ENCODE peak calls at places on chromosomes 6 and 20, in seven cellular contexts. One of them, this sample, is unnamed.

GRCh38 chr6:143872211-143872610 is 7.9 kb downstream of the ZC2HC1B start:
- DNase-seq in RWPE1: no peak
- DNase-seq in HFF-Myc: no peak
- DNase-seq in mucosa of descending colon: no peak
- DNase-seq in astrocyte of the spinal cord: peak; percentile 10
- DNase-seq in bronchial epithelial cell: no peak
- DNase-seq in fibroblast of mammary gland: peak; percentile 15
- DNase-seq in this sample: no peak

GRCh38 chr20:4083103-4083864 is 67.9 kb upstream of the RNF24 start:
- DNase-seq in RWPE1: no peak
- DNase-seq in HFF-Myc: no peak
- DNase-seq in mucosa of descending colon: no peak
- DNase-seq in astrocyte of the spinal cord: no peak
- DNase-seq in bronchial epithelial cell: no peak
- DNase-seq in fibroblast of mammary gland: no peak
- DNase-seq in this sample: no peak

GRCh38 chr20:56249244-56249955 is 868 bp downstream of the MC3R start:
- DNase-seq in RWPE1: peak; percentile 59
- DNase-seq in HFF-Myc: no peak
- DNase-seq in mucosa of descending colon: no peak
- DNase-seq in astrocyte of the spinal cord: no peak
- DNase-seq in bronchial epithelial cell: no peak
- DNase-seq in fibroblast of mammary gland: peak; percentile 13
- DNase-seq in this sample: no peak

GRCh38 chr6:139627091-139627490 is 252.6 kb upstream of the CITED2 start:
- DNase-seq in RWPE1: no peak
- DNase-seq in HFF-Myc: no peak
- DNase-seq in mucosa of descending colon: no peak
- DNase-seq in astrocyte of the spinal cord: no peak
- DNase-seq in bronchial epithelial cell: no peak
- DNase-seq in fibroblast of mammary gland: no peak
- DNase-seq in this sample: no peak

GRCh38 chr6:36323062-36323461 is 13.6 kb downstream of the BNIP5 start:
- DNase-seq in RWPE1: no peak
- DNase-seq in HFF-Myc: no peak
- DNase-seq in mucosa of descending colon: no peak
- DNase-seq in astrocyte of the spinal cord: no peak
- DNase-seq in bronchial epithelial cell: no peak
- DNase-seq in fibroblast of mammary gland: no peak
- DNase-seq in this sample: no peak

GRCh38 chr20:63704749-63705117 is 3.0 kb downstream of the ARFRP1 start:
- DNase-seq in RWPE1: no peak
- DNase-seq in HFF-Myc: no peak
- DNase-seq in mucosa of descending colon: peak; percentile 47
- DNase-seq in astrocyte of the spinal cord: no peak
- DNase-seq in bronchial epithelial cell: no peak
- DNase-seq in fibroblast of mammary gland: no peak
- DNase-seq in this sample: no peak

GRCh38 chr6:169101036-169101805 is 152.4 kb downstream of the THBS2 start:
- DNase-seq in RWPE1: no peak
- DNase-seq in HFF-Myc: no peak
- DNase-seq in mucosa of descending colon: no peak
- DNase-seq in astrocyte of the spinal cord: peak; percentile 30
- DNase-seq in bronchial epithelial cell: no peak
- DNase-seq in fibroblast of mammary gland: peak; percentile 52
- DNase-seq in this sample: no peak

GRCh38 chr6:105510746-105511145 is 107.9 kb upstream of the PREP start:
- DNase-seq in RWPE1: no peak
- DNase-seq in HFF-Myc: no peak
- DNase-seq in mucosa of descending colon: no peak
- DNase-seq in astrocyte of the spinal cord: peak; percentile 38
- DNase-seq in bronchial epithelial cell: no peak
- DNase-seq in fibroblast of mammary gland: peak; percentile 68
- DNase-seq in this sample: no peak

GRCh38 chr6:106799008-106799952 is 169.9 kb downstream of the QRSL1 start:
- DNase-seq in RWPE1: peak; percentile 23
- DNase-seq in HFF-Myc: no peak
- DNase-seq in mucosa of descending colon: no peak
- DNase-seq in astrocyte of the spinal cord: peak; percentile 71
- DNase-seq in bronchial epithelial cell: peak; percentile 85
- DNase-seq in fibroblast of mammary gland: peak; percentile 3
- DNase-seq in this sample: no peak

GRCh38 chr20:58656825-58657224 is 5.7 kb downstream of the STX16 start:
- DNase-seq in RWPE1: no peak
- DNase-seq in HFF-Myc: no peak
- DNase-seq in mucosa of descending colon: no peak
- DNase-seq in astrocyte of the spinal cord: no peak
- DNase-seq in bronchial epithelial cell: no peak
- DNase-seq in fibroblast of mammary gland: no peak
- DNase-seq in this sample: no peak

GRCh38 chr20:2801459-2801728 is 967 bp upstream of the CPXM1 start:
- DNase-seq in RWPE1: no peak
- DNase-seq in HFF-Myc: no peak
- DNase-seq in mucosa of descending colon: no peak
- DNase-seq in astrocyte of the spinal cord: no peak
- DNase-seq in bronchial epithelial cell: no peak
- DNase-seq in fibroblast of mammary gland: no peak
- DNase-seq in this sample: no peak

GRCh38 chr6:149221774-149222070 is 95.8 kb upstream of the TAB2 start:
- DNase-seq in RWPE1: no peak
- DNase-seq in HFF-Myc: no peak
- DNase-seq in mucosa of descending colon: no peak
- DNase-seq in astrocyte of the spinal cord: peak; percentile 61
- DNase-seq in bronchial epithelial cell: no peak
- DNase-seq in fibroblast of mammary gland: peak; percentile 23
- DNase-seq in this sample: no peak

GRCh38 chr6:139060332-139060731 is 31.8 kb downstream of the ABRACL start:
- DNase-seq in RWPE1: peak; percentile 12
- DNase-seq in HFF-Myc: peak; percentile 17
- DNase-seq in mucosa of descending colon: no peak
- DNase-seq in astrocyte of the spinal cord: peak; percentile 88
- DNase-seq in bronchial epithelial cell: peak; percentile 52
- DNase-seq in fibroblast of mammary gland: peak; percentile 96
- DNase-seq in this sample: no peak

GRCh38 chr20:55947701-55948100 is 57.6 kb downstream of the CBLN4 start:
- DNase-seq in RWPE1: peak; percentile 25
- DNase-seq in HFF-Myc: no peak
- DNase-seq in mucosa of descending colon: no peak
- DNase-seq in astrocyte of the spinal cord: no peak
- DNase-seq in bronchial epithelial cell: peak; percentile 66
- DNase-seq in fibroblast of mammary gland: no peak
- DNase-seq in this sample: no peak

GRCh38 chr6:165049362-165049761 is 260.0 kb downstream of the C6orf118 start:
- DNase-seq in RWPE1: peak; percentile 13
- DNase-seq in HFF-Myc: no peak
- DNase-seq in mucosa of descending colon: no peak
- DNase-seq in astrocyte of the spinal cord: no peak
- DNase-seq in bronchial epithelial cell: peak; percentile 3
- DNase-seq in fibroblast of mammary gland: peak; percentile 14
- DNase-seq in this sample: no peak
- TF ChIP-seq CTCF in RWPE1: no peak
- TF ChIP-seq CTCF in HFF-Myc: peak; percentile 49
- TF ChIP-seq CTCF in mucosa of descending colon: no peak
- TF ChIP-seq CTCF in astrocyte of the spinal cord: peak; percentile 33
- TF ChIP-seq CTCF in bronchial epithelial cell: peak; percentile 40
- TF ChIP-seq CTCF in fibroblast of mammary gland: peak; percentile 42
- TF ChIP-seq CTCF in this sample: peak; percentile 8

DNA sequence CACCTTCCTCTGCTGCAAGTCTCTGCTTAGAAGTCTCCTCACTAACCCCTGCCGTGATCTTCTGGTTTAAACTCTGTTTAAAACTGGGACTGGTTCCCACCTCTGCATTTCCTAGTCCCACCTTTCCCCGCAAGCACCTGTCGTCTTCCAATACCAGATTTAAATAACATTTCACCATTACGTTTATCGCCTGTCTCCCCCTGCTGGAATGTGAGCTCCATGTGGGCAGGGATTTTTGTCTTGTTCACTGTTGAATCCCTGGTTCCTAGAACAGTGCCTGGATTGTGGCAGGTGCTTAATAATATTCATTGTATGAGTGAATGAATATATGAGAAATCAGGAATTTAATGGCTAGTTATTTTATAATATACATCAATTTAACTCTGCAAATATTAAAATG is 2.7 kb downstream of the GUCA1A start:
- DNase-seq in RWPE1: no peak
- DNase-seq in HFF-Myc: no peak
- DNase-seq in mucosa of descending colon: no peak
- DNase-seq in astrocyte of the spinal cord: no peak
- DNase-seq in bronchial epithelial cell: no peak
- DNase-seq in fibroblast of mammary gland: no peak
- DNase-seq in this sample: no peak
- TF ChIP-seq CTCF in RWPE1: no peak
- TF ChIP-seq CTCF in HFF-Myc: peak; percentile 25
- TF ChIP-seq CTCF in mucosa of descending colon: no peak
- TF ChIP-seq CTCF in astrocyte of the spinal cord: peak; percentile 44
- TF ChIP-seq CTCF in bronchial epithelial cell: no peak
- TF ChIP-seq CTCF in fibroblast of mammary gland: peak; percentile 36
- TF ChIP-seq CTCF in this sample: no peak

GRCh38 chr6:11264100-11264499 is 31.6 kb upstream of the NEDD9 start:
- DNase-seq in RWPE1: no peak
- DNase-seq in HFF-Myc: no peak
- DNase-seq in mucosa of descending colon: no peak
- DNase-seq in astrocyte of the spinal cord: no peak
- DNase-seq in bronchial epithelial cell: no peak
- DNase-seq in fibroblast of mammary gland: no peak
- DNase-seq in this sample: no peak
- TF ChIP-seq CTCF in RWPE1: no peak
- TF ChIP-seq CTCF in HFF-Myc: no peak
- TF ChIP-seq CTCF in mucosa of descending colon: no peak
- TF ChIP-seq CTCF in astrocyte of the spinal cord: no peak
- TF ChIP-seq CTCF in bronchial epithelial cell: no peak
- TF ChIP-seq CTCF in fibroblast of mammary gland: no peak
- TF ChIP-seq CTCF in this sample: no peak

DNA sequence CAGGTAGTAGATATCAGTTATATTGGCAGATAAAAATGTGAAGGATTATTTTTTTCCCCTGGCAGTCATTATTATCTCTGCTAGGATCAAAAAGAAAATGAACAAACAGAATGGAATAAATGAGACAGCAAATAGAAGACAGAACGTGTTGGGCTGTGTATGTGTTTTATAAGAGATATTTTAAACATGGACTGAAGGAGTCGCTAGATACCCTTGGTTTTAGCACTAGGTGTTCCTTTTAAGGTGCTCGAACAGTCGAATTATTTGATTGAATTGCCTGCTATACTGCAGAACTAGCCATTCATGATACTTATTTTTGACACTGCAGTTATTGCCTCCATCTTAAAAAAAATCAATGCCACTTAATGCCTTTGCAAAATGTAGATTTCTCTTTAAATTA is 3.7 kb downstream of the GRIK2 start:
- DNase-seq in RWPE1: no peak
- DNase-seq in HFF-Myc: no peak
- DNase-seq in mucosa of descending colon: no peak
- DNase-seq in astrocyte of the spinal cord: peak; percentile 35
- DNase-seq in bronchial epithelial cell: peak; percentile 35
- DNase-seq in fibroblast of mammary gland: peak; percentile 50
- DNase-seq in this sample: no peak
- TF ChIP-seq CTCF in RWPE1: no peak
- TF ChIP-seq CTCF in HFF-Myc: no peak
- TF ChIP-seq CTCF in mucosa of descending colon: no peak
- TF ChIP-seq CTCF in astrocyte of the spinal cord: no peak
- TF ChIP-seq CTCF in bronchial epithelial cell: peak; percentile 30
- TF ChIP-seq CTCF in fibroblast of mammary gland: peak; percentile 31
- TF ChIP-seq CTCF in this sample: no peak

DNA sequence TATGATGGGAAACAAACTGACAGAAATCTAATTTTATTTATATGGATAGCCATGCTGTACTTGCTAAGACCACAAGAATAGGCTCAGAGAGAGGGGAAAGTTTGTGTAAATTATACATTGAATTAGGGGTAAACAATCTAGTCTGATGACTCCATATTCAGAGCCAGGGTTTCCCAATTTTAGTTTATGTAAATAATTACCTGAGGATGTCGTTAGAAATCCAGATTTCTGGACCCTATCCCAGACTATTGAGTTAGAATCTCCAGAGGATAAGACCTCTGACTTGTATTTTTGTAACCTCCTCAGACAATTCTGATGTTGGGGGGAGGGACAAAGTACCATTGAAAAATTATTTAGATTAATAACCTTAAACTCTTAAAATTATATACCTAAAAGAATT is 18.3 kb downstream of the ACSS2 start:
- DNase-seq in RWPE1: no peak
- DNase-seq in HFF-Myc: no peak
- DNase-seq in mucosa of descending colon: no peak
- DNase-seq in astrocyte of the spinal cord: no peak
- DNase-seq in bronchial epithelial cell: no peak
- DNase-seq in fibroblast of mammary gland: peak; percentile 20
- DNase-seq in this sample: no peak
- TF ChIP-seq CTCF in RWPE1: no peak
- TF ChIP-seq CTCF in HFF-Myc: no peak
- TF ChIP-seq CTCF in mucosa of descending colon: no peak
- TF ChIP-seq CTCF in astrocyte of the spinal cord: no peak
- TF ChIP-seq CTCF in bronchial epithelial cell: no peak
- TF ChIP-seq CTCF in fibroblast of mammary gland: no peak
- TF ChIP-seq CTCF in this sample: no peak

GRCh38 chr6:34115396-34116314 is 30.2 kb downstream of the GRM4 start:
- DNase-seq in RWPE1: peak; percentile 48
- DNase-seq in HFF-Myc: no peak
- DNase-seq in mucosa of descending colon: no peak
- DNase-seq in astrocyte of the spinal cord: peak; percentile 23
- DNase-seq in bronchial epithelial cell: no peak
- DNase-seq in fibroblast of mammary gland: no peak
- DNase-seq in this sample: no peak

GRCh38 chr6:34125939-34126338 is 19.9 kb downstream of the GRM4 start:
- DNase-seq in RWPE1: no peak
- DNase-seq in HFF-Myc: no peak
- DNase-seq in mucosa of descending colon: no peak
- DNase-seq in astrocyte of the spinal cord: no peak
- DNase-seq in bronchial epithelial cell: no peak
- DNase-seq in fibroblast of mammary gland: no peak
- DNase-seq in this sample: no peak

GRCh38 chr6:34126419-34126818 is 19.5 kb downstream of the GRM4 start:
- DNase-seq in RWPE1: no peak
- DNase-seq in HFF-Myc: no peak
- DNase-seq in mucosa of descending colon: no peak
- DNase-seq in astrocyte of the spinal cord: no peak
- DNase-seq in bronchial epithelial cell: no peak
- DNase-seq in fibroblast of mammary gland: no peak
- DNase-seq in this sample: no peak

DNA sequence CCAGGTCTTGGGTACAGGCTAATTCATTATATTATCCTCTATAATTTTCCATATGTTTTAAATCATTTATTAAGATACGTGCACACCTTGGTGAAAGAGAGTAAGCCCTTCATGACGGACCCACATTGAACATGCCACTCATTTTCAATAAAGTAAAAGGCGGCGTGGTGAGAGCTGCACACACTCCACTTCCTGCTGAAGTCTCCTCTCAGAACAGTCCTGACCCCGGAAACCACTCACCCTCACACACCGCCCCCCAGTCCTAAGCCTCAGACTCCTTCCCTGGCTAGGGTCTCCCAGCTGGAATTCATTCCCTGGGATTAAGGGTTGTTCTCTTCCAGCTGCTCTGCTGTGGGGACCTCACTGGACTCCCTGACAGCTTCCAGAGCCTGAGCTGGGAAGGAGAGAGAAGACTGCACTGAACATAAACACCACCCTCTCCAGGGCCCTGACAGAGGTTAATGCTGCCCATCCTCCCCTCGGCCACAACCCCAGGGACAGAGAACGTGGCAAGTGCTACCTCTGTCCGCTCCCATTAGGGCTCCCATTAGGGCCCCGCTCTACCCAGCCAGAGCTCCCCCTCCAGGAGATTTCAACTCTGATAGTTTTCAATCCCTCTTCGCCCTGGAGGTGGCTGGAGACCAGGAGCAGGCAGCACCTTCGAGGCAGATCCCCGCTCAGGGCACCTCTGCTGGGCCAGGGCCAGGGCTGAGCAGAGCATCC is 24.8 kb downstream of the GRM4 start:
- DNase-seq in RWPE1: no peak
- DNase-seq in HFF-Myc: no peak
- DNase-seq in mucosa of descending colon: no peak
- DNase-seq in astrocyte of the spinal cord: no peak
- DNase-seq in bronchial epithelial cell: no peak
- DNase-seq in fibroblast of mammary gland: no peak
- DNase-seq in this sample: no peak
- TF ChIP-seq CTCF in RWPE1: no peak
- TF ChIP-seq CTCF in HFF-Myc: no peak
- TF ChIP-seq CTCF in mucosa of descending colon: no peak
- TF ChIP-seq CTCF in astrocyte of the spinal cord: no peak
- TF ChIP-seq CTCF in bronchial epithelial cell: no peak
- TF ChIP-seq CTCF in fibroblast of mammary gland: no peak
- TF ChIP-seq CTCF in this sample: no peak